ENCODE peak calls at places on chromosome 11, in nine cellular contexts. U, C, L, H, R, W, M, J and I are unnamed samples.

GRCh38 chr11:47220401-47220821 is 5.6 kb downstream of the DDB2 start:
- DNase-seq in U (no peak), C (peak), L (no peak), H (peak), R (no peak), W (no peak), M (no peak), J (peak), I (peak)

GRCh38 chr11:26623076-26623666 is 51.1 kb upstream of the MUC15 start:
- DNase-seq in U (no peak), C (peak), L (no peak), H (peak), R (no peak), W (no peak), M (no peak), J (peak), I (peak)

GRCh38 chr11:28346209-28346608 is 238.0 kb downstream of the METTL15 start:
- DNase-seq in U (no peak), C (peak), L (no peak), H (peak), R (no peak), W (no peak), M (no peak), J (no peak), I (no peak)

GRCh38 chr11:94593030-94593429 is 25.9 kb downstream of the PIWIL4 start:
- DNase-seq in U (no peak), C (peak), L (no peak), H (peak), R (no peak), W (no peak), M (no peak), J (peak), I (peak)

GRCh38 chr11:45170484-45170883 is 24.0 kb downstream of the PRDM11 start:
- DNase-seq in U (no peak), C (no peak), L (no peak), H (no peak), R (no peak), W (peak), M (no peak), J (no peak), I (no peak)

GRCh38 chr11:75240381-75241035 is at the start of gene TPBGL:
- DNase-seq in U (no peak), C (no peak), L (no peak), H (no peak), R (no peak), W (peak), M (peak), J (no peak), I (no peak)

GRCh38 chr11:46017341-46017740 is 94.9 kb downstream of the LARGE2 start:
- DNase-seq in U (no peak), C (no peak), L (no peak), H (no peak), R (no peak), W (no peak), M (no peak), J (no peak), I (no peak)

GRCh38 chr11:123364145-123364544 is 65.9 kb upstream of the GRAMD1B start:
- DNase-seq in U (no peak), C (no peak), L (no peak), H (no peak), R (no peak), W (no peak), M (no peak), J (no peak), I (no peak)

GRCh38 chr11:77656362-77656761 is 18.8 kb upstream of the CLNS1A start:
- DNase-seq in U (no peak), C (no peak), L (no peak), H (no peak), R (no peak), W (no peak), M (no peak), J (no peak), I (no peak)

GRCh38 chr11:10373340-10373739 is 68.5 kb downstream of the ADM start:
- DNase-seq in U (no peak), C (peak), L (no peak), H (no peak), R (no peak), W (no peak), M (peak), J (no peak), I (peak)

GRCh38 chr11:73759520-73760065 is 1.3 kb downstream of the RAB6A start:
- DNase-seq in U (no peak), C (peak), L (no peak), H (peak), R (no peak), W (no peak), M (no peak), J (no peak), I (peak)

GRCh38 chr11:104581246-104581980 is 316.8 kb downstream of the CASP12 start:
- DNase-seq in U (no peak), C (no peak), L (no peak), H (peak), R (no peak), W (no peak), M (no peak), J (no peak), I (no peak)

GRCh38 chr11:10392680-10393079 is 62.4 kb upstream of the AMPD3 start:
- DNase-seq in U (no peak), C (peak), L (no peak), H (no peak), R (no peak), W (no peak), M (no peak), J (peak), I (no peak)

GRCh38 chr11:125285844-125286243 is 121.3 kb downstream of the PKNOX2 start:
- DNase-seq in U (no peak), C (no peak), L (no peak), H (no peak), R (no peak), W (no peak), M (no peak), J (no peak), I (no peak)

GRCh38 chr11:73395297-73396208 is 19.4 kb downstream of the RELT start:
- DNase-seq in U (no peak), C (no peak), L (no peak), H (no peak), R (no peak), W (no peak), M (no peak), J (no peak), I (no peak)

GRCh38 chr11:103889679-103890078 is 146.8 kb upstream of the DDI1 start:
- DNase-seq in U (no peak), C (no peak), L (no peak), H (no peak), R (no peak), W (no peak), M (no peak), J (no peak), I (no peak)

GRCh38 chr11:126158054-126158791 is 53.2 kb downstream of the RPUSD4 start:
- DNase-seq in U (no peak), C (no peak), L (no peak), H (no peak), R (no peak), W (peak), M (no peak), J (no peak), I (no peak)

GRCh38 chr11:67248653-67249052 is 17.6 kb upstream of the GRK2 start:
- DNase-seq in U (no peak), C (peak), L (no peak), H (peak), R (peak), W (peak), M (no peak), J (no peak), I (peak)

GRCh38 chr11:109073032-109073822 is 348.8 kb upstream of the C11orf87 start:
- DNase-seq in U (no peak), C (no peak), L (no peak), H (no peak), R (no peak), W (no peak), M (no peak), J (no peak), I (no peak)

GRCh38 chr11:117064275-117064674 is 34.0 kb downstream of the SIK3 start:
- DNase-seq in U (no peak), C (peak), L (no peak), H (peak), R (no peak), W (no peak), M (no peak), J (peak), I (peak)

GRCh38 chr11:122162095-122162494 is 46.1 kb upstream of the BLID start:
- DNase-seq in U (no peak), C (peak), L (no peak), H (peak), R (no peak), W (no peak), M (no peak), J (no peak), I (peak)

GRCh38 chr11:88288560-88288959 is 49.0 kb downstream of the CTSC start:
- DNase-seq in U (no peak), C (no peak), L (no peak), H (peak), R (no peak), W (no peak), M (no peak), J (no peak), I (no peak)

GRCh38 chr11:28209906-28210305 is 101.7 kb downstream of the METTL15 start:
- DNase-seq in U (no peak), C (peak), L (no peak), H (no peak), R (no peak), W (no peak), M (no peak), J (no peak), I (no peak)

GRCh38 chr11:57568330-57568766 is 876 bp upstream of the UBE2L6 start:
- DNase-seq in U (peak), C (peak), L (peak), H (peak), R (no peak), W (no peak), M (peak), J (peak), I (peak)

GRCh38 chr11:76047231-76047630 is 159.1 kb downstream of the WNT11 start:
- DNase-seq in U (no peak), C (no peak), L (no peak), H (no peak), R (no peak), W (no peak), M (no peak), J (no peak), I (no peak)

GRCh38 chr11:119460130-119460529 is 37.2 kb upstream of the THY1 start:
- DNase-seq in U (no peak), C (no peak), L (no peak), H (no peak), R (no peak), W (no peak), M (no peak), J (no peak), I (no peak)

GRCh38 chr11:31805629-31806185 is 5.4 kb downstream of the PAX6 start:
- DNase-seq in U (no peak), C (no peak), L (no peak), H (no peak), R (no peak), W (no peak), M (no peak), J (no peak), I (no peak)

GRCh38 chr11:69664901-69665300 is 10.3 kb downstream of the LTO1 start:
- DNase-seq in U (no peak), C (no peak), L (no peak), H (no peak), R (peak), W (peak), M (no peak), J (no peak), I (no peak)

GRCh38 chr11:18203723-18204122 is 31.1 kb downstream of the MRGPRX4 start:
- DNase-seq in U (no peak), C (no peak), L (no peak), H (peak), R (no peak), W (no peak), M (peak), J (peak), I (peak)

GRCh38 chr11:65113361-65113756 is 1.7 kb downstream of the TM7SF2 start:
- DNase-seq in U (no peak), C (no peak), L (no peak), H (no peak), R (no peak), W (no peak), M (peak), J (no peak), I (no peak)
- H3K4me3 ChIP-seq in U (peak), C (peak), L (peak), H (no peak), R (peak), W (peak), M (peak), J (peak), I (no peak)

DNA sequence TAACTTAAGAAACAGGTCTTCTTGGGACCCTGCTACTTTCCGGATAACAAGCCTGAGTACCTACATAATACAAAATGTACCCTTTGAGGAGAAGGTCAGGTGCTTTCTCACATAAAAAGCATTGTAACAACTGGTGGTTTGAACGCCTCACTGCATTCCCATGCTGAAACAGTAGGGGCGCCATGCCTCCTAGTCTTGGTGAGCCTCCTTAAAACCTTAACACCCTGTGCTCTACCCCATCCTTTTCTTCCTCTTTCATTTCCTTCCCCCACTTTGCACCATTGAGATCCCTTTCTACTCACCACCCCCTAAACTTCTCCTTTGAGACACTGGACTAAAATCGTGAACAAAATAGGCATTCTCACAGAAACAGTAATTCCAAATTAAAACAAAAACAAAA is 729.3 kb downstream of the NTM start:
- DNase-seq in U (no peak), C (no peak), L (no peak), H (no peak), R (peak), W (no peak), M (no peak), J (no peak), I (no peak)
- TF ChIP-seq CTCF in U (peak), C (no peak), L (no peak), H (peak), R (peak), W (peak), M (peak), J (peak), I (peak)

DNA sequence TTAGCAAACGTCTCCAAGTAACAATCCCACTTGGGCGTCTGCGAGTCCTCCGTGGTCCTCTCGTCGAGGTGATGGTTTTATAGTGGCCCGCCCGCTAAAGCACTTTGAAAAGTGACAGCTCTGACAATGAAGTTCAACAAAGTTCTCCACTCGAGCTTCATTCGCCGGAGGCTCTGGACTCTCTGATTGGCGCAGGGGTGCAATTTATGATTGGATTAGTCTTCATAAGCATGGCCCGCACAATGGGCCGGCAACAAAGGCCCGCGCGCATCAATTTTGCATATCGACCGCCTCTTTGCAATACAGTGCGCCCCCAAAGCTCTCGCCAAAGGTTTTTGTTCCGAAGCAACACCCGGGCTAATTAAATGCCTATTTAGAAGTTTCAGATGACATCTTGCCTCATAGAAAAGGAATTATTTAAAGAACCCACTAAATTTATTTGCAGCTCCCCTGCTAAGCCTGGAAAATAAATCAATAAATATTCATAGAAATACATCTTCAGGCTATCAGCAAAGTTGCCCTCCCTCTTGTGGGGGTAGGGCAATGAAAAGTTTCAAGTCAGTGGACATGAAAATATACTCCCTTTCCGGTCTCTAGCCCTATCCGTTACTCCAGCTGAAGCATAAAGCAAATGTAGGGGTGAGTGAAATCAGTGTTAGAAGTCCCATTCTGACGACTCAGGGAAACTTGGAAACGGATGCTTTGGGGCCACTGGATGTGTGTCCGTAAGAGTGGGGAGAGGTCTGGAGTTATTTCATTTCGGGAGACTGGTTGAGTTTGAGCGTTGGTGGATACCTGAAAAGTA is at the start of gene DBX1:
- DNase-seq in U (no peak), C (no peak), L (no peak), H (no peak), R (no peak), W (no peak), M (no peak), J (no peak), I (no peak)
- H3K4me3 ChIP-seq in U (no peak), C (no peak), L (no peak), H (no peak), R (no peak), W (no peak), M (peak), J (no peak), I (no peak)

GRCh38 chr11:2893021-2893528 is 7.5 kb upstream of the CDKN1C start:
- DNase-seq in U (no peak), C (no peak), L (no peak), H (no peak), R (no peak), W (no peak), M (no peak), J (no peak), I (no peak)
- TF ChIP-seq CTCF in U (no peak), C (no peak), L (no peak), H (no peak), R (no peak), W (no peak), M (no peak), J (no peak), I (no peak)

DNA sequence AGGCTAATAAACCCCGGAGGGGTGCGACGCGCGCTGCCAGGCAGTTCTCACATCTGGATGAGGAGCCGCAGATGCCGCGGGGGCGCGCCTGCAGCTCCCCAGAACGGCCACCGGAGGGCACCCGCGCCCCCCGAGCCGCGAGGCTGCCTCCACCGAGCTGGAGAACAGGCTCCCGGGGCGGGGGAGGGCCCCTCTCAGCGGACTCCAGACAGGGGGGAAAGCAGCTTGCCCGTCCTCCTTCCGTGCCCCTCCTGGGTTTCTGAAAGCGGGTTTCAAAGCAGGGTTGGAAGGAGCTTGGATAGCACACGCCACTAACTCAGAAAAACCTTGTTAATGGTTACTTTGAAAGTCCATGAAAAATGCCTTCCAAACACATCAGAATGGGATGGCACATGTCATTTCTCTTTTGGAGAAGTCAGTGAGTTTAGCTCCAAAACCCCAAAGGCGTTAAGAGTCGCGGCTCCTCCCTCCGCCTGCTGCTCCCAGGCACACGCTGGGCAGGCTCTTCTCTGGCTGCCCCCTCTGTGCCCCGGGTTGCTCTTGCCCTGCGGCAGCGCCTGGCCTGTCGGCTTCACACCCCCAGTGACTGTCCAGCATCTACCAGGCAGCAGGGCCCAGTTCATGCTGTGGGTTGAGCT is 317.8 kb downstream of the NTM start:
- DNase-seq in U (peak), C (peak), L (no peak), H (peak), R (peak), W (no peak), M (peak), J (peak), I (peak)
- H3K4me3 ChIP-seq in U (no peak), C (peak), L (no peak), H (no peak), R (no peak), W (no peak), M (no peak), J (peak), I (no peak)

GRCh38 chr11:115503083-115503885 is 931 bp downstream of the CADM1 start:
- DNase-seq in U (peak), C (peak), L (peak), H (peak), R (peak), W (peak), M (peak), J (no peak), I (peak)
- TF ChIP-seq CTCF in U (no peak), C (peak), L (no peak), H (peak), R (peak), W (peak), M (peak), J (peak), I (peak)

GRCh38 chr11:694563-695331 is at the start of gene DEAF1:
- DNase-seq in U (peak), C (peak), L (peak), H (peak), R (peak), W (peak), M (peak), J (peak), I (peak)

GRCh38 chr11:691710-692590 is 3.1 kb downstream of the DEAF1 start:
- DNase-seq in U (no peak), C (no peak), L (no peak), H (no peak), R (no peak), W (no peak), M (no peak), J (no peak), I (no peak)

GRCh38 chr11:692824-693414 is 2.1 kb downstream of the DEAF1 start:
- DNase-seq in U (no peak), C (no peak), L (no peak), H (peak), R (no peak), W (no peak), M (no peak), J (no peak), I (no peak)

GRCh38 chr11:693887-694562 is 997 bp downstream of the DEAF1 start:
- DNase-seq in U (peak), C (no peak), L (no peak), H (no peak), R (peak), W (peak), M (no peak), J (no peak), I (no peak)

GRCh38 chr11:693415-693831 is 1.6 kb downstream of the DEAF1 start:
- DNase-seq in U (no peak), C (peak), L (no peak), H (no peak), R (no peak), W (no peak), M (no peak), J (no peak), I (peak)
- H3K4me3 ChIP-seq in U (no peak), C (peak), L (peak), H (peak), R (peak), W (peak), M (peak), J (peak), I (no peak)

DNA sequence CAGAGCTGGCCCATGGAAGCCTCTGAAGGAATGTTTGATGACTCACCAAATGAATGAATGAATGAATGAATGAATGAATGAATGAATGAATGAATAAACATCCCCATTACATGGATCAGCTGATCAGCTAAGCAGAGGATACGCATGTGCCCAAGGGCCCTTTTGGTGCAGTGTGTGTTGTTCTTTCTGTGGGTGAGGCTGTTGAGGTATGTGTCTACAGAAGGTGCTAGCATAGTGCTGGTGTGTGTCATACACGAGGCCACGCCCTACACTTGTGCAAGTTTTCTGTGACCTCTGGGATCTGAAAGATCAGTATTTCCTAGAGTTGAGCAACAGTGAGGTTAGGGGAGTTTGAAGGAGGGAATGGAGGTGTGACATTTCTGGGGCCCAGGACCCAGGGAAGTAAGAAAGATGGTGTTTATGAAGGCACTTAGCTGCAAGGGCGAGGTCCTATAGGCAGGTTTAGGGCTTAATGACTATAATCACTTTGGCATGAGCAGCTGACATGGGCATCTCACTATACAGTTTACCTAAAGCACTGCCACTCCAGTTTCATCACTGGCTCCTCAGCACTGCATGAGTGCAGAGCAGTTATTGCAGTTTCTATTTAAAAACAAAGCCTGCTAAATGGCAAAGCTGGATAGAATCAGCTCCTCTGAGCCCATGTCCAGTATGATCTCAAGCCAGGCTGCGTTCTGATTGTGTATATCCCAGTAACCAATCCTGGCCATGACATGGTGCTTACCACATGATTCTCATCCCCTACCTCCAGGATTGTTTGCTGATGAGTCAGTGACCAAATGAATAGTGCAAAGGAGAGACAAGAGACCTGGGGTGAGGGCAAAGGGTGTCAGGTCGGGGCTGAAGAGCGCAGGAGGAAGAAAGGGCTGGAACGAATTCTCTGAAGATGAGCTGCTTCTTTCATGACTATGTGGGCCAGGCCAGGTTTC is 36.4 kb upstream of the E2F8 start:
- DNase-seq in U (peak), C (no peak), L (no peak), H (peak), R (no peak), W (peak), M (no peak), J (peak), I (no peak)
- TF ChIP-seq CTCF in U (no peak), C (no peak), L (no peak), H (no peak), R (no peak), W (no peak), M (no peak), J (no peak), I (no peak)